ENCODE peak calls at places on chromosomes 11 and 22, in seven cellular contexts. V is transverse colon, F is lower lobe of right lung, I is heart right ventricle, M is endodermal cell, C is psoas muscle, P is prostate gland. G is an unnamed sample. For H3K4me1, the result is how much of the 10 kb centered on the place peaks cover.

GRCh38 chr22:43438666-43439347 is 27.0 kb downstream of the MPPED1 start:
- DNase-seq in V (no peak), F (no peak), C (no peak), I (no peak), P (no peak), M (no peak), G (no peak)

GRCh38 chr22:30246962-30247376 is 410 bp upstream of the LIF start:
- DNase-seq in F (no peak), C (no peak), P (no peak), V (peak), M (peak), I (no peak), G (no peak)

GRCh38 chr11:10267821-10268220 is 26.2 kb downstream of the SBF2 start:
- DNase-seq in V (no peak), I (no peak), C (no peak), F (no peak), P (no peak), M (no peak), G (no peak)

GRCh38 chr11:296206-296975 is 2.9 kb downstream of the IFITM5 start:
- DNase-seq in P (no peak), V (no peak), M (peak), I (no peak), C (peak), F (peak), G (no peak)

GRCh38 chr11:61554172-61554988 is 26.5 kb downstream of the SYT7 start:
- DNase-seq in P (no peak), C (no peak), V (no peak), I (no peak), F (no peak), M (no peak), G (no peak)

GRCh38 chr11:75262436-75262835 is 21.9 kb downstream of the TPBGL start:
- DNase-seq in C (no peak), M (peak), P (no peak), F (no peak), I (no peak), V (peak), G (no peak)

GRCh38 chr11:10303558-10304363 is 1.1 kb upstream of the ADM start:
- DNase-seq in P (peak), C (peak), M (peak), I (peak), V (peak), F (peak), G (no peak)

GRCh38 chr11:120223793-120224192 is 13.0 kb downstream of the OAF start:
- DNase-seq in F (no peak), V (no peak), M (no peak), P (no peak), C (no peak), I (no peak), G (no peak)

GRCh38 chr11:6319001-6319878 is 1.1 kb downstream of the CAVIN3 start:
- DNase-seq in V (peak), P (no peak), I (peak), C (peak), F (peak), M (peak), G (peak)

GRCh38 chr11:104078995-104079394 is 42.6 kb downstream of the DDI1 start:
- DNase-seq in P (no peak), F (no peak), M (no peak), V (no peak), C (no peak), I (no peak), G (no peak)

GRCh38 chr22:37205046-37205445 is 7.2 kb downstream of the SSTR3 start:
- DNase-seq in M (no peak), F (peak), C (peak), I (no peak), P (no peak), V (no peak), G (no peak)

GRCh38 chr11:12185914-12186313 is 75.5 kb downstream of the MICAL2 start:
- DNase-seq in F (peak), C (no peak), V (no peak), I (no peak), P (no peak), M (no peak), G (no peak)

GRCh38 chr11:86738615-86739014 is 61.7 kb upstream of the PRSS23 start:
- DNase-seq in M (no peak), F (no peak), C (no peak), V (no peak), P (no peak), I (no peak), G (no peak)
- H3K4me1 ChIP-seq in M (under half), F (under half), C (under half), V (under half), P (under half), I (under half), G (half or more)

GRCh38 chr11:2313051-2313951 is 11.5 kb downstream of the TSPAN32 start:
- DNase-seq in V (peak), M (no peak), F (peak), C (peak), P (no peak), I (peak), G (no peak)

GRCh38 chr11:2314136-2314524 is 12.3 kb downstream of the TSPAN32 start:
- DNase-seq in V (no peak), C (peak), M (no peak), F (peak), P (no peak), I (no peak), G (no peak)

GRCh38 chr11:2311456-2312201 is 9.8 kb downstream of the TSPAN32 start:
- DNase-seq in P (no peak), F (no peak), I (no peak), C (peak), V (no peak), M (no peak), G (no peak)

GRCh38 chr11:2310786-2311455 is 9.1 kb downstream of the TSPAN32 start:
- DNase-seq in I (no peak), P (no peak), V (no peak), C (peak), M (no peak), F (no peak), G (no peak)

GRCh38 chr11:2312232-2313042 is 10.6 kb downstream of the TSPAN32 start:
- DNase-seq in P (no peak), I (no peak), V (no peak), C (peak), M (no peak), F (peak), G (no peak)
- TF ChIP-seq CTCF in P (no peak), I (no peak), V (no peak), C (no peak), M (peak), F (no peak), G (no peak)

GRCh38 chr11:122122179-122122578 is 6.2 kb upstream of the BLID start:
- DNase-seq in F (no peak), C (no peak), I (no peak), M (no peak), P (no peak), V (no peak), G (no peak)
- H3K4me1 ChIP-seq in F (under half), C (under half), I (under half), M (under half), P (under half), V (under half), G (under half)

GRCh38 chr11:116553482-116553881 is 219.3 kb downstream of the BUD13 start:
- DNase-seq in F (no peak), M (no peak), P (no peak), V (no peak), I (no peak), C (no peak), G (no peak)

GRCh38 chr11:116558504-116559252 is 214.1 kb downstream of the BUD13 start:
- DNase-seq in C (no peak), F (no peak), M (no peak), I (no peak), V (no peak), P (no peak), G (no peak)

GRCh38 chr11:116557261-116557660 is 215.5 kb downstream of the BUD13 start:
- DNase-seq in I (no peak), P (no peak), M (no peak), F (no peak), V (no peak), C (no peak), G (no peak)

DNA sequence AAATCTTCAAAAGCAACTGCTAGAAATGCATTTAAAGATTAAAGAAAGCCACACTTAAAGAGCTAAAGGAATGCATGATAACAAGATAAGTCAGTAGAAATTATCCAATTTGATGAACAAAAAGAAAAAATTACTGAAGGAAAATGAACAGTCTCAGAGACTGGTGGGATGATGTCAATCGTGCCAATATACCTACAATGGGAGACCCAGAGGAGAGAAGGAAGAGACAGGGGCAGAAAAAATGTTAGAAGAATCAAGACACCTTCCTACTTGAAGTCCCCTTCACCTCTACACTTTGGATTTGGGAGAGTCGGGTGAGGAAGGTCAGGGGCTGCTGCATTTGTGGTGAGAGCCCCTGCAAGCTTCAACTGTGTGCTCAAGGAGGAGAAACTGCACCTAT is 216.3 kb downstream of the BUD13 start:
- DNase-seq in C (no peak), M (no peak), I (no peak), V (no peak), P (no peak), F (no peak), G (no peak)
- TF ChIP-seq CTCF in C (no peak), M (no peak), I (no peak), V (no peak), P (no peak), F (no peak), G (no peak)

DNA sequence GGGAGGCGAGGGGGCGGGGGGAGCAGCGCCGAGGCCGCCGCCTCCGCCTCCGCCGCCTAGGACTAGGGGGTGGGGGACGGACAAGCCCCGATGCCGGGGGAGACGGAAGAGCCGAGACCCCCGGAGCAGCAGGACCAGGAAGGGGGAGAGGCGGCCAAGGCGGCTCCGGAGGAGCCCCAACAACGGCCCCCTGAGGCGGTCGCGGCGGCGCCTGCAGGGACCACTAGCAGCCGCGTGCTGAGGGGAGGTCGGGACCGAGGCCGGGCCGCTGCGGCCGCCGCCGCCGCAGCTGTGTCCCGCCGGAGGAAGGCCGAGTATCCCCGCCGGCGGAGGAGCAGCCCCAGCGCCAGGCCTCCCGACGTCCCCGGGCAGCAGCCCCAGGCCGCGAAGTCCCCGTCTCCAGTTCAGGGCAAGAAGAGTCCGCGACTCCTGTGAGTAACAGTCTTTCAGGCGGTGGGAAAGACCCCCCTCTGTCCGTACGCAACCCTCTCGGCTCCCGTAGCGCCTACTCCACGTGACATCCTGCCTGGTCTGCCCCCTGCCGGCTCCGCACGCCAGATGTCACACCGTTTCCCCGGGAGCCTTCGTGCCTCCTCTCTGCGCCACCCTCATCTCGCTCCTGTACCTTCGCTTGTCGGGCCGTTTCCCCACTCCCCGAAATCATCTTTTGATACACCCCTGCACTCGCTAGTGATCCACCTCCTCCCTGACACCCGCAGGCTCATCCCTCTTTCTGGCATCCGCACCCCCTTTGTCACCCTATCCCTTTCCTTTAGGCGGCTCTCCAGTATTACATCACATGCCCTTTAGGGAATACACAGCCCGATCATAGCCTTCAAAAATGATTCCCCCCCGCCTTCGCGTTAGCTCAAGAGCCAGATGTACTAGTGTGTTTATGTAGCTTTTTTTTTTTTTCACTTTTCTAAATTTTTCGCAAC is 598 bp downstream of the ZFP91 start:
- DNase-seq in C (peak), V (peak), I (peak), F (peak), M (peak), P (peak), G (peak)
- H3K4me1 ChIP-seq in C (half or more), V (half or more), I (half or more), F (half or more), M (under half), P (under half), G (half or more)